ENCODE peak calls at places on chromosomes 11 and 22, in ten cellular contexts. One of them, this sample, is unnamed.

GRCh38 chr22:23984430-23984829 is 4.5 kb downstream of the GSTT2 start:
- DNase-seq in tibial artery: no peak
- DNase-seq in H1: no peak
- DNase-seq in nephron progenitor cell: no peak
- DNase-seq in CD4-positive, alpha-beta T cell: peak
- DNase-seq in HFFc6: no peak
- DNase-seq in upper lobe of right lung: peak
- DNase-seq in AG09319: no peak
- DNase-seq in AG09309: no peak
- DNase-seq in GM12865: peak
- DNase-seq in this sample: peak

GRCh38 chr11:64562723-64563351 is 28.2 kb upstream of the SLC22A12 start:
- DNase-seq in tibial artery: peak
- DNase-seq in H1: no peak
- DNase-seq in nephron progenitor cell: no peak
- DNase-seq in CD4-positive, alpha-beta T cell: no peak
- DNase-seq in HFFc6: no peak
- DNase-seq in upper lobe of right lung: peak
- DNase-seq in AG09319: no peak
- DNase-seq in AG09309: no peak
- DNase-seq in GM12865: no peak
- DNase-seq in this sample: no peak

GRCh38 chr11:63404536-63404935 is 35.0 kb downstream of the SLC22A9 start:
- DNase-seq in tibial artery: no peak
- DNase-seq in H1: no peak
- DNase-seq in nephron progenitor cell: no peak
- DNase-seq in CD4-positive, alpha-beta T cell: no peak
- DNase-seq in HFFc6: no peak
- DNase-seq in upper lobe of right lung: no peak
- DNase-seq in AG09319: no peak
- DNase-seq in AG09309: no peak
- DNase-seq in GM12865: no peak
- DNase-seq in this sample: no peak

GRCh38 chr22:24503851-24504170 is 8.7 kb downstream of the UPB1 start:
- DNase-seq in tibial artery: no peak
- DNase-seq in H1: no peak
- DNase-seq in nephron progenitor cell: no peak
- DNase-seq in CD4-positive, alpha-beta T cell: no peak
- DNase-seq in HFFc6: no peak
- DNase-seq in upper lobe of right lung: no peak
- DNase-seq in AG09319: no peak
- DNase-seq in AG09309: no peak
- DNase-seq in GM12865: no peak
- DNase-seq in this sample: no peak

GRCh38 chr11:73838443-73839122 is 38.1 kb downstream of the COA4 start:
- DNase-seq in tibial artery: no peak
- DNase-seq in H1: peak
- DNase-seq in nephron progenitor cell: no peak
- DNase-seq in CD4-positive, alpha-beta T cell: no peak
- DNase-seq in HFFc6: no peak
- DNase-seq in upper lobe of right lung: no peak
- DNase-seq in AG09319: no peak
- DNase-seq in AG09309: peak
- DNase-seq in GM12865: no peak
- DNase-seq in this sample: no peak

GRCh38 chr11:36363361-36364272 is 67.5 kb downstream of the PRR5L start:
- DNase-seq in tibial artery: no peak
- DNase-seq in H1: no peak
- DNase-seq in nephron progenitor cell: no peak
- DNase-seq in CD4-positive, alpha-beta T cell: no peak
- DNase-seq in HFFc6: no peak
- DNase-seq in upper lobe of right lung: no peak
- DNase-seq in AG09319: no peak
- DNase-seq in AG09309: no peak
- DNase-seq in GM12865: no peak
- DNase-seq in this sample: no peak

GRCh38 chr11:7520981-7521487 is 7.2 kb downstream of the PPFIBP2 start:
- DNase-seq in tibial artery: no peak
- DNase-seq in H1: no peak
- DNase-seq in nephron progenitor cell: no peak
- DNase-seq in CD4-positive, alpha-beta T cell: no peak
- DNase-seq in HFFc6: no peak
- DNase-seq in upper lobe of right lung: no peak
- DNase-seq in AG09319: no peak
- DNase-seq in AG09309: no peak
- DNase-seq in GM12865: peak
- DNase-seq in this sample: no peak

GRCh38 chr11:85762226-85762625 is 48.7 kb downstream of the SYTL2 start:
- DNase-seq in tibial artery: no peak
- DNase-seq in H1: no peak
- DNase-seq in nephron progenitor cell: no peak
- DNase-seq in CD4-positive, alpha-beta T cell: no peak
- DNase-seq in HFFc6: no peak
- DNase-seq in upper lobe of right lung: no peak
- DNase-seq in AG09319: no peak
- DNase-seq in AG09309: no peak
- DNase-seq in GM12865: no peak
- DNase-seq in this sample: no peak

GRCh38 chr11:66278396-66279091 is 569 bp downstream of the CNIH2 start:
- DNase-seq in tibial artery: no peak
- DNase-seq in H1: no peak
- DNase-seq in nephron progenitor cell: no peak
- DNase-seq in CD4-positive, alpha-beta T cell: no peak
- DNase-seq in HFFc6: peak
- DNase-seq in upper lobe of right lung: no peak
- DNase-seq in AG09319: no peak
- DNase-seq in AG09309: no peak
- DNase-seq in GM12865: no peak
- DNase-seq in this sample: no peak

GRCh38 chr22:33806191-33806590 is 114.1 kb downstream of the LARGE1 start:
- DNase-seq in tibial artery: no peak
- DNase-seq in H1: no peak
- DNase-seq in nephron progenitor cell: no peak
- DNase-seq in CD4-positive, alpha-beta T cell: no peak
- DNase-seq in HFFc6: no peak
- DNase-seq in upper lobe of right lung: no peak
- DNase-seq in AG09319: no peak
- DNase-seq in AG09309: no peak
- DNase-seq in GM12865: peak
- DNase-seq in this sample: no peak

GRCh38 chr11:114354076-114354475 is 46.2 kb downstream of the C11orf71 start:
- DNase-seq in tibial artery: no peak
- DNase-seq in H1: no peak
- DNase-seq in nephron progenitor cell: no peak
- DNase-seq in CD4-positive, alpha-beta T cell: no peak
- DNase-seq in HFFc6: peak
- DNase-seq in upper lobe of right lung: no peak
- DNase-seq in AG09319: no peak
- DNase-seq in AG09309: peak
- DNase-seq in GM12865: no peak
- DNase-seq in this sample: peak

GRCh38 chr11:70577948-70578347 is 179.6 kb downstream of the CTTN start:
- DNase-seq in tibial artery: no peak
- DNase-seq in H1: no peak
- DNase-seq in nephron progenitor cell: no peak
- DNase-seq in CD4-positive, alpha-beta T cell: no peak
- DNase-seq in HFFc6: no peak
- DNase-seq in upper lobe of right lung: peak
- DNase-seq in AG09319: no peak
- DNase-seq in AG09309: no peak
- DNase-seq in GM12865: no peak
- DNase-seq in this sample: no peak

GRCh38 chr11:114738954-114739353 is 60.6 kb downstream of the NXPE2 start:
- DNase-seq in tibial artery: no peak
- DNase-seq in H1: peak
- DNase-seq in nephron progenitor cell: peak
- DNase-seq in CD4-positive, alpha-beta T cell: no peak
- DNase-seq in HFFc6: no peak
- DNase-seq in upper lobe of right lung: no peak
- DNase-seq in AG09319: no peak
- DNase-seq in AG09309: no peak
- DNase-seq in GM12865: peak
- DNase-seq in this sample: peak

GRCh38 chr11:10322830-10323792 is 18.2 kb downstream of the ADM start:
- DNase-seq in tibial artery: peak
- DNase-seq in H1: no peak
- DNase-seq in nephron progenitor cell: no peak
- DNase-seq in CD4-positive, alpha-beta T cell: peak
- DNase-seq in HFFc6: peak
- DNase-seq in upper lobe of right lung: no peak
- DNase-seq in AG09319: peak
- DNase-seq in AG09309: no peak
- DNase-seq in GM12865: peak
- DNase-seq in this sample: peak

GRCh38 chr11:123426766-123427165 is 3.3 kb upstream of the GRAMD1B start:
- DNase-seq in tibial artery: no peak
- DNase-seq in H1: no peak
- DNase-seq in nephron progenitor cell: no peak
- DNase-seq in CD4-positive, alpha-beta T cell: no peak
- DNase-seq in HFFc6: no peak
- DNase-seq in upper lobe of right lung: no peak
- DNase-seq in AG09319: no peak
- DNase-seq in AG09309: no peak
- DNase-seq in GM12865: no peak
- DNase-seq in this sample: no peak

GRCh38 chr11:125519865-125520834 is 24.1 kb upstream of the FEZ1 start:
- DNase-seq in tibial artery: no peak
- DNase-seq in H1: no peak
- DNase-seq in nephron progenitor cell: no peak
- DNase-seq in CD4-positive, alpha-beta T cell: no peak
- DNase-seq in HFFc6: no peak
- DNase-seq in upper lobe of right lung: no peak
- DNase-seq in AG09319: no peak
- DNase-seq in AG09309: no peak
- DNase-seq in GM12865: no peak
- DNase-seq in this sample: no peak

DNA sequence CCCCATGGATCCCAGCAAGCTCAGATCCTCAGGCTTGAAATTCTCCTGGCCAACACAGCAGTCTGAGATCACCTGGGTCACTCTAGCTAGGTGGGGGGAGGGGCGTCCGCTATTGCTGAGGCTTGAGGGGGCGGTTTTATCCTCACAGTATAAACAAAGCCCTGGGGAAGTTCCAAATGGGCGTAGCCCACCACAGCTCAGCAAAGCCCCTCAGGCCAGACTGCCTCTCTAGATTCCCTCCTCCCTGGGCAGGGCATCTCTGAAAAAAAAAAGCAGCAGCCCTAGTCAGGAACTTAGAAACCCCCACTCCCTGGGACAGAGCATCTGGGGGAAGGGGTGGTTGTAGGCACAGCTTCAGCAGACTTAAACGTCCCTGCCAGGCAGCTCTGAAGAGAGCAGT is 16.7 kb downstream of the TRPC6 start:
- DNase-seq in tibial artery: no peak
- DNase-seq in H1: no peak
- DNase-seq in nephron progenitor cell: peak
- DNase-seq in CD4-positive, alpha-beta T cell: no peak
- DNase-seq in HFFc6: no peak
- DNase-seq in upper lobe of right lung: no peak
- DNase-seq in AG09319: no peak
- DNase-seq in AG09309: no peak
- DNase-seq in GM12865: no peak
- DNase-seq in this sample: no peak
- TF ChIP-seq CTCF in tibial artery: no peak
- TF ChIP-seq CTCF in H1: no peak
- TF ChIP-seq CTCF in nephron progenitor cell: no peak
- TF ChIP-seq CTCF in CD4-positive, alpha-beta T cell: no peak
- TF ChIP-seq CTCF in HFFc6: no peak
- TF ChIP-seq CTCF in upper lobe of right lung: no peak
- TF ChIP-seq CTCF in AG09319: no peak
- TF ChIP-seq CTCF in AG09309: no peak
- TF ChIP-seq CTCF in GM12865: no peak
- TF ChIP-seq CTCF in this sample: no peak

DNA sequence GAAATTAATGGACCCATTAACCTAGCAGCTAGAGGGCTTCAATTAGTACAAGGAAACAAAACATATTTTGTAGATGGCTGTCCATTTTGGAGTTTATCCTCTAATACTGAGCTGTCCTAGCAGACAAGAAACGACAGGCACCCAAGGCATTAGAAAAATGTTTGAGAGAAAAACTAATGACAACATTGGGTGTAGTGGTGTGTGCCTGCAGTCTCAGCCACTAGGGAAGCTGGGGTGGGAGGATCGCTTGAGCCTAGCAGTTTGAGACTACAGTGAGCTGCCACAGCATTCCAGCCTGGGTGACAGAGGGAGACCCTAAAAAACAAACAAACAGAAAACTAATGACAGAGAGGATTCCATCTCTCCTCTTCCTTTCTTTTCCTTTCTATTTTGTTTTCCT is 1.5 kb downstream of the A4GALT start:
- DNase-seq in tibial artery: peak
- DNase-seq in H1: no peak
- DNase-seq in nephron progenitor cell: no peak
- DNase-seq in CD4-positive, alpha-beta T cell: no peak
- DNase-seq in HFFc6: peak
- DNase-seq in upper lobe of right lung: no peak
- DNase-seq in AG09319: no peak
- DNase-seq in AG09309: no peak
- DNase-seq in GM12865: peak
- DNase-seq in this sample: no peak
- TF ChIP-seq CTCF in tibial artery: peak
- TF ChIP-seq CTCF in H1: no peak
- TF ChIP-seq CTCF in nephron progenitor cell: no peak
- TF ChIP-seq CTCF in CD4-positive, alpha-beta T cell: no peak
- TF ChIP-seq CTCF in HFFc6: no peak
- TF ChIP-seq CTCF in upper lobe of right lung: peak
- TF ChIP-seq CTCF in AG09319: no peak
- TF ChIP-seq CTCF in AG09309: no peak
- TF ChIP-seq CTCF in GM12865: no peak
- TF ChIP-seq CTCF in this sample: no peak

DNA sequence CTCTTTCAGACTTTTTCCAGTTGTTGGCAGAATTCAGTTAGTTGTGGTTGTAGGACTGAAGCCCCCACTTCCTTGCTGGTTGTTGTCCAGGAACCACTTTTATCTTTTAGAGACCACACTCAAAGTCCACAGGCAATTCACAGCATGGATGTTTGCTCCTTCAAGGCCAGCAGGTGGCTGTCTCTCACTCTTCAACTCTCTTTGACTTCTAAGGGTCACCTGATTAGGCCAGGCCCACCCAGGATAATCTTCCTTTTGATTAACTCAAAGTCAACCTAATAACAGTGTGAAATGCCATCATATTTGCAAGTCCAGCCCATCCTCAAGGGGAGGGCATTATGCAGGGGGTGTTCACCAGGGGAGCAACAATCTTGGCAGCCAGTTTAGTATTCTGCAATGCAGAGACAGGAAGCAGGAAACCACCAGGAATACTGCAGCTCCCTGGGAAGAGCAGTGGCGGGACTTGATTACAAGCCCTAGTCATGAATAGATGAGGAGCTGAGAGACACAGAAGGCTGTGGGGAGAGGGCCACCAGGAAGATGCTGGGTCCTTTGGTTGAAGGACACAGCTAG is 52.4 kb downstream of the LRRC74B start:
- DNase-seq in tibial artery: no peak
- DNase-seq in H1: no peak
- DNase-seq in nephron progenitor cell: no peak
- DNase-seq in CD4-positive, alpha-beta T cell: no peak
- DNase-seq in HFFc6: no peak
- DNase-seq in upper lobe of right lung: no peak
- DNase-seq in AG09319: no peak
- DNase-seq in AG09309: no peak
- DNase-seq in GM12865: peak
- DNase-seq in this sample: peak
- TF ChIP-seq CTCF in tibial artery: no peak
- TF ChIP-seq CTCF in H1: no peak
- TF ChIP-seq CTCF in nephron progenitor cell: no peak
- TF ChIP-seq CTCF in CD4-positive, alpha-beta T cell: no peak
- TF ChIP-seq CTCF in HFFc6: peak
- TF ChIP-seq CTCF in upper lobe of right lung: no peak
- TF ChIP-seq CTCF in AG09319: no peak
- TF ChIP-seq CTCF in AG09309: no peak
- TF ChIP-seq CTCF in GM12865: peak
- TF ChIP-seq CTCF in this sample: no peak

GRCh38 chr11:68297812-68298658 is 14.4 kb upstream of the LRP5 start:
- DNase-seq in tibial artery: peak
- DNase-seq in H1: peak
- DNase-seq in nephron progenitor cell: peak
- DNase-seq in CD4-positive, alpha-beta T cell: peak
- DNase-seq in HFFc6: peak
- DNase-seq in upper lobe of right lung: peak
- DNase-seq in AG09319: peak
- DNase-seq in AG09309: peak
- DNase-seq in GM12865: peak
- DNase-seq in this sample: peak
- TF ChIP-seq CTCF in tibial artery: peak
- TF ChIP-seq CTCF in H1: peak
- TF ChIP-seq CTCF in nephron progenitor cell: peak
- TF ChIP-seq CTCF in CD4-positive, alpha-beta T cell: peak
- TF ChIP-seq CTCF in HFFc6: peak
- TF ChIP-seq CTCF in upper lobe of right lung: peak
- TF ChIP-seq CTCF in AG09319: peak
- TF ChIP-seq CTCF in AG09309: peak
- TF ChIP-seq CTCF in GM12865: peak
- TF ChIP-seq CTCF in this sample: peak